ENCODE peak calls at places on chromosomes 7 and 10, in five cellular contexts. O, A, S, L and C are unnamed samples. For H3K36me3, the result is how much of the 10 kb centered on the place peaks cover.

GRCh38 chr7:7424151-7424873 is 111.4 kb downstream of the COL28A1 start:
- DNase-seq in O (peak), A (peak), S (peak), L (peak), C (no peak)

GRCh38 chr7:93693796-93694195 is 119.3 kb upstream of the CALCR start:
- DNase-seq in O (no peak), A (no peak), S (no peak), L (no peak), C (no peak)

GRCh38 chr10:117221156-117221711 is 19.7 kb upstream of the SLC18A2 start:
- DNase-seq in O (no peak), A (no peak), S (no peak), L (peak), C (no peak)

GRCh38 chr7:39480901-39481300 is 85.3 kb upstream of the YAE1 start:
- DNase-seq in O (no peak), A (no peak), S (no peak), L (no peak), C (peak)

GRCh38 chr10:133324198-133324792 is 12.4 kb downstream of the CALY start:
- DNase-seq in O (peak), A (peak), S (peak), L (no peak), C (no peak)

GRCh38 chr10:28954211-28954610 is 276.9 kb downstream of the BAMBI start:
- DNase-seq in O (no peak), A (no peak), S (no peak), L (no peak), C (no peak)

GRCh38 chr7:111409714-111410422 is 152.4 kb downstream of the IMMP2L start:
- DNase-seq in O (no peak), A (no peak), S (no peak), L (no peak), C (no peak)

GRCh38 chr7:141115949-141116348 is 42.1 kb downstream of the TMEM178B start:
- DNase-seq in O (no peak), A (no peak), S (no peak), L (no peak), C (no peak)

GRCh38 chr10:114388275-114388674 is 16.0 kb downstream of the AFAP1L2 start:
- DNase-seq in O (no peak), A (no peak), S (no peak), L (no peak), C (no peak)

GRCh38 chr10:6068422-6068821 is 6.3 kb upstream of the IL2RA start:
- DNase-seq in O (peak), A (no peak), S (no peak), L (no peak), C (no peak)

GRCh38 chr7:39838326-39838725 is 111.7 kb upstream of the CDK13 start:
- DNase-seq in O (peak), A (no peak), S (no peak), L (peak), C (no peak)

GRCh38 chr10:60910543-60910942 is 33.4 kb downstream of the RHOBTB1 start:
- DNase-seq in O (no peak), A (no peak), S (no peak), L (no peak), C (no peak)

GRCh38 chr7:133139350-133139749 is 57.5 kb upstream of the CHCHD3 start:
- DNase-seq in O (no peak), A (no peak), S (no peak), L (peak), C (no peak)

GRCh38 chr7:143936087-143937009 is 1.3 kb downstream of the OR2F2 start:
- DNase-seq in O (no peak), A (no peak), S (no peak), L (no peak), C (no peak)

GRCh38 chr7:158821173-158822021 is 7.9 kb downstream of the ESYT2 start:
- DNase-seq in O (no peak), A (no peak), S (no peak), L (peak), C (peak)

GRCh38 chr10:76675951-76676587 is 961.5 kb downstream of the KCNMA1 start:
- DNase-seq in O (peak), A (peak), S (no peak), L (no peak), C (no peak)

GRCh38 chr10:96708456-96708855 is 11.9 kb downstream of the PIK3AP1 start:
- DNase-seq in O (no peak), A (no peak), S (no peak), L (no peak), C (no peak)

GRCh38 chr10:96705134-96705533 is 15.2 kb downstream of the PIK3AP1 start:
- DNase-seq in O (no peak), A (no peak), S (no peak), L (no peak), C (no peak)

GRCh38 chr10:96703358-96703757 is 17.0 kb downstream of the PIK3AP1 start:
- DNase-seq in O (no peak), A (no peak), S (no peak), L (no peak), C (no peak)

GRCh38 chr10:96709525-96709924 is 10.8 kb downstream of the PIK3AP1 start:
- DNase-seq in O (no peak), A (no peak), S (no peak), L (no peak), C (no peak)

DNA sequence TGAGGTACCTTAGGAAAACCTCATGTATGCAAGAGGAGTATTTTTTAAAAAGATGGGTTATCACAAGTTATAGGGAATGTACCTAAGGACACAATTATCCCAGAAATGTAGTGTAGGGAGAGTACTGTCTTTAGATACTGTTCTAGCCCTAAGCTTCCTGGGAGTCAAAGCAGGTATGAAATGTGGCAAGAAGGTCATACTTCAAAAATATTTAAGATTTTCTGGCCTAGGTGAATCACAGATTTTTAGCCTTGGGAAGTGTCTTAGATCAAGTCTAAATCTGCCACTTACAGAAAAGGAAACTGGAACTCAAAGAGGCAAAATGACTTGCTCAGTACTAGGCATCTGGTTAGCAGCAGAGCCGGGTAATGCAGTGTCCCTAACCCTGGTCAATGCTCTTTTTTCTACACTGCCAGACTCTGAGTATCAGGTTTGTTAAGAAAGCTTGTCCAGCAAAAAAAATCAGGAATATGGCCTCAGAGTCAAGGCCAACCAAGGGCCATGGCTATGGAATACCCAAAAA is 13.9 kb downstream of the PIK3AP1 start:
- DNase-seq in O (no peak), A (no peak), S (no peak), L (no peak), C (no peak)
- H3K36me3 ChIP-seq in O (under half), A (under half), S (under half), L (under half), C (under half)

GRCh38 chr10:71795248-71795647 is 21.9 kb upstream of the VSIR start:
- DNase-seq in O (no peak), A (no peak), S (no peak), L (no peak), C (no peak)

GRCh38 chr10:71799112-71799511 is 25.8 kb upstream of the VSIR start:
- DNase-seq in O (no peak), A (no peak), S (no peak), L (no peak), C (no peak)

GRCh38 chr10:71798308-71798624 is 24.9 kb upstream of the VSIR start:
- DNase-seq in O (no peak), A (no peak), S (no peak), L (no peak), C (no peak)

GRCh38 chr10:71797533-71798307 is 24.4 kb upstream of the VSIR start:
- DNase-seq in O (no peak), A (no peak), S (no peak), L (no peak), C (no peak)

DNA sequence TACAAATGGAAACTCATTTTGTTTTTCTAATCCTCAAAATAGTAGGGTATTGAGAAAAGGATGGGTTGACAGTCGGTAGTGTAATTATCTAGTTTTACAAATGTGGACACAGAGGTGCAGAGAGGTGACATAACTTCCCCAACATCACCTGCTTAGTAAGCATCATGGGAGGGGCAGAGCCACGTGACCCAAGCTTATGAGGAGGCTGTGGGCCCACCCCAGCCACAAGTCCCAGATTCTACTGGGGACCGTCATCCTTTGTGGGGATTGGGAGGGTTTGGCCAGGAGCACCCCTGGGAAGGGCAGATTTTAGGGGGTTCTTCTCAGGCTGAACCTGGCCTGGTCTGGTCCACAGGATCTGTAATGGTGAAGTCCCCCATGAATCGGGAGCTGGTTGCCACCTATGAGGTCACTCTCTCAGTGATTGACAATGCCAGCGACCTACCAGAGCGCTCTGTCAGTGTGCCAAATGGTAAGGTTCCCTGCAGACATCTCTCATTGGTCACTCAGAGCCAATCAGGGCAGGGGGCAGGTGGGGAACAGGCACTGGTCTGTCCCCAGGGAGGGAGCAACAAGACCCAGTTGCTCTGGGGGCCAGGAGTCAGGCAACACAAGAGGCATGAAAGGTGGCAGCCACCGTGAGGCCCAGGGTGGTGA is 23.6 kb upstream of the VSIR start:
- DNase-seq in O (no peak), A (no peak), S (no peak), L (no peak), C (no peak)
- TF ChIP-seq POLR2AphosphoS5 in O (no peak), A (no peak), S (no peak), L (no peak), C (no peak)

GRCh38 chr7:76065016-76065612 is 17.2 kb downstream of the MDH2 start:
- DNase-seq in O (no peak), A (no peak), S (no peak), L (no peak), C (no peak)
- H3K36me3 ChIP-seq in O (under half), A (under half), S (under half), L (under half), C (under half)

GRCh38 chr10:91117496-91117895 is 103.0 kb upstream of the PCGF5 start:
- DNase-seq in O (no peak), A (no peak), S (no peak), L (no peak), C (no peak)

GRCh38 chr10:91111060-91111459 is 109.4 kb upstream of the PCGF5 start:
- DNase-seq in O (no peak), A (no peak), S (no peak), L (no peak), C (no peak)

GRCh38 chr10:91120348-91120747 is 100.1 kb upstream of the PCGF5 start:
- DNase-seq in O (no peak), A (no peak), S (no peak), L (no peak), C (no peak)

GRCh38 chr10:91115618-91116390 is 104.7 kb upstream of the PCGF5 start:
- DNase-seq in O (no peak), A (no peak), S (no peak), L (no peak), C (peak)
- TF ChIP-seq POLR2AphosphoS5 in O (no peak), A (no peak), S (no peak), L (no peak), C (no peak)

GRCh38 chr7:116912269-116912909 is 40.9 kb upstream of the ST7 start:
- DNase-seq in O (no peak), A (no peak), S (no peak), L (no peak), C (no peak)
- H3K36me3 ChIP-seq in O (under half), A (under half), S (under half), L (under half), C (under half)

GRCh38 chr10:3485287-3485686 is 299.7 kb downstream of the KLF6 start:
- DNase-seq in O (no peak), A (no peak), S (no peak), L (no peak), C (no peak)
- TF ChIP-seq POLR2AphosphoS5 in O (no peak), A (no peak), S (no peak), L (no peak), C (no peak)

DNA sequence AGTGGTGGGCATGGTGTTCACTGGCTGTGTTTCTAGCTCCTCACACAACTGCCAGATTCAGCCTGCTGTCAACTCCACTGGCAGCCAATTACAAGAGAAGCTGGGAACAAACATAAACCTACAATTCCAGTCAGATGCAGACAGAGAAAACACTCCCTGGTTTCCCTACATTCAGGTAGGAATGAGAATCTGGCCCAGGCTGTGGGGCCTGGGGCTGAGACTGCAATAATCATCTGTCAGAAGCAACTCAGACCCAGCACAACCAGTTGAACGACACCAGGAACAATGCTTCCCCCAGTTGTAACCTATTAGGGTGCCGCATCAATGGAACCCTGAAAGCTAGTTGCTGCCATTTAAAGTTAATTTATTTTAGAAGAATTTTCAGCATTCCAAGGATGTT is 29.0 kb downstream of the ERCC6 start:
- DNase-seq in O (no peak), A (no peak), S (no peak), L (no peak), C (no peak)
- H3K36me3 ChIP-seq in O (under half), A (under half), S (under half), L (under half), C (under half)